ENCODE peak calls at places on chromosomes 5 and 9, in five cellular contexts. I is DMS153, D is H54, P is fibroblast of mammary gland, X is GM13976. K is an unnamed sample.

GRCh38 chr9:111161015-111161415 is 122.7 kb upstream of the LPAR1 start:
- DNase-seq in I (no peak), D (no peak), P (peak), X (no peak), K (no peak)

GRCh38 chr9:110977259-110977709 is 61.0 kb downstream of the LPAR1 start:
- DNase-seq in I (no peak), D (peak), P (peak), X (no peak), K (no peak)

GRCh38 chr5:180316586-180316985 is 24.7 kb upstream of the MAPK9 start:
- DNase-seq in I (no peak), D (no peak), P (no peak), X (no peak), K (no peak)

GRCh38 chr9:19116391-19116790 is 10.9 kb downstream of the PLIN2 start:
- DNase-seq in I (no peak), D (no peak), P (peak), X (no peak), K (no peak)

GRCh38 chr9:98977813-98978212 is 34.1 kb downstream of the COL15A1 start:
- DNase-seq in I (no peak), D (no peak), P (no peak), X (no peak), K (no peak)

GRCh38 chr5:157322581-157322980 is 56.7 kb downstream of the CYFIP2 start:
- DNase-seq in I (no peak), D (no peak), P (no peak), X (no peak), K (no peak)

GRCh38 chr5:73365301-73365853 is 83.2 kb downstream of the FOXD1 start:
- DNase-seq in I (peak), D (no peak), P (peak), X (no peak), K (no peak)

GRCh38 chr9:6843742-6844141 is 86.0 kb downstream of the KDM4C start:
- DNase-seq in I (no peak), D (no peak), P (no peak), X (no peak), K (no peak)

GRCh38 chr9:19161257-19162025 is 34.1 kb upstream of the PLIN2 start:
- DNase-seq in I (no peak), D (peak), P (peak), X (peak), K (peak)

GRCh38 chr5:154437281-154437965 is 8.4 kb upstream of the SAP30L start:
- DNase-seq in I (no peak), D (no peak), P (no peak), X (no peak), K (no peak)

GRCh38 chr5:134005415-134006118 is 792 bp upstream of the VDAC1 start:
- DNase-seq in I (no peak), D (no peak), P (no peak), X (no peak), K (no peak)

GRCh38 chr5:111673896-111674626 is 82.9 kb downstream of the NREP start:
- DNase-seq in I (no peak), D (no peak), P (peak), X (no peak), K (no peak)

GRCh38 chr5:22505891-22506290 is 347.3 kb downstream of the CDH12 start:
- DNase-seq in I (no peak), D (no peak), P (no peak), X (no peak), K (no peak)

GRCh38 chr9:99907208-99907532 is 716 bp downstream of the STX17 start:
- DNase-seq in I (no peak), D (no peak), P (no peak), X (no peak), K (no peak)

GRCh38 chr5:35924122-35924949 is 14.1 kb downstream of the CAPSL start:
- DNase-seq in I (no peak), D (peak), P (peak), X (no peak), K (no peak)

GRCh38 chr9:89528540-89528939 is 30.6 kb upstream of the SEMA4D start:
- DNase-seq in I (peak), D (no peak), P (no peak), X (no peak), K (no peak)

GRCh38 chr9:35227283-35227682 is 65.5 kb downstream of the UNC13B start:
- DNase-seq in I (no peak), D (no peak), P (no peak), X (no peak), K (no peak)

GRCh38 chr5:149172709-149173505 is 31.6 kb downstream of the ABLIM3 start:
- DNase-seq in I (no peak), D (no peak), P (peak), X (no peak), K (no peak)

GRCh38 chr9:105127863-105128220 is 116.6 kb upstream of the SLC44A1 start:
- DNase-seq in I (no peak), D (no peak), P (no peak), X (peak), K (peak)

GRCh38 chr9:113886933-113887332 is 10.8 kb downstream of the ZNF618 start:
- DNase-seq in I (no peak), D (no peak), P (no peak), X (no peak), K (no peak)

GRCh38 chr5:143080982-143081381 is 310.8 kb downstream of the ARHGAP26 start:
- DNase-seq in I (no peak), D (no peak), P (no peak), X (no peak), K (no peak)

GRCh38 chr5:179268966-179269693 is 76.1 kb downstream of the ADAMTS2 start:
- DNase-seq in I (no peak), D (no peak), P (peak), X (no peak), K (no peak)

GRCh38 chr9:75903785-75904360 is 13.4 kb downstream of the PCSK5 start:
- DNase-seq in I (no peak), D (peak), P (peak), X (no peak), K (no peak)

GRCh38 chr9:129126789-129127618 is 15.8 kb downstream of the PTPA start:
- DNase-seq in I (no peak), D (no peak), P (no peak), X (no peak), K (no peak)

GRCh38 chr5:126656397-126657007 is 55.8 kb downstream of the PHAX start:
- DNase-seq in I (no peak), D (peak), P (peak), X (peak), K (peak)

GRCh38 chr5:172076783-172077244 is 70.4 kb upstream of the FBXW11 start:
- DNase-seq in I (no peak), D (no peak), P (peak), X (no peak), K (no peak)

GRCh38 chr5:159041754-159042153 is 58.0 kb downstream of the EBF1 start:
- DNase-seq in I (no peak), D (no peak), P (no peak), X (no peak), K (no peak)

GRCh38 chr5:153515269-153515668 is 24.8 kb downstream of the GRIA1 start:
- DNase-seq in I (no peak), D (no peak), P (peak), X (no peak), K (no peak)

GRCh38 chr5:41793156-41793770 is 77.0 kb downstream of the OXCT1 start:
- DNase-seq in I (peak), D (no peak), P (peak), X (no peak), K (no peak)

GRCh38 chr9:138023394-138024124 is 146.0 kb downstream of the CACNA1B start:
- DNase-seq in I (no peak), D (no peak), P (no peak), X (peak), K (no peak)

GRCh38 chr5:96781031-96781733 is 26.6 kb downstream of the ERAP1 start:
- DNase-seq in I (no peak), D (no peak), P (peak), X (no peak), K (no peak)

GRCh38 chr5:96626956-96627355 is 35.2 kb upstream of the CAST start:
- DNase-seq in I (no peak), D (no peak), P (peak), X (no peak), K (no peak)

GRCh38 chr9:4137234-4137633 is 162.6 kb downstream of the GLIS3 start:
- DNase-seq in I (no peak), D (peak), P (peak), X (no peak), K (no peak)

GRCh38 chr5:137072376-137073174 is 426.6 kb downstream of the SPOCK1 start:
- DNase-seq in I (no peak), D (no peak), P (peak), X (no peak), K (no peak)

GRCh38 chr9:68664036-68664435 is 41.0 kb upstream of the PIP5K1B start:
- DNase-seq in I (no peak), D (no peak), P (no peak), X (no peak), K (no peak)

GRCh38 chr9:108416321-108416720 is 439.5 kb downstream of the ACTL7B start:
- DNase-seq in I (no peak), D (no peak), P (peak), X (no peak), K (no peak)

GRCh38 chr9:126108240-126108639 is 218.4 kb upstream of the MVB12B start:
- DNase-seq in I (no peak), D (peak), P (no peak), X (no peak), K (no peak)